ENCODE peak calls at places on chromosome 12, in six cellular contexts. L, R, B, W, F and S are unnamed samples.
A peak's percentile ranks its signal among the peaks of the same experiment; 100 is the strongest.

GRCh38 chr12:52082026-52082667 is 2.6 kb downstream of the SMIM41 start:
- DNase-seq in L (no peak), R (no peak), B (no peak), W (peak; percentile 59), F (no peak), S (no peak)

GRCh38 chr12:77102691-77103090 is 37.3 kb upstream of the E2F7 start:
- DNase-seq in L (no peak), R (no peak), B (no peak), W (no peak), F (no peak), S (no peak)

GRCh38 chr12:13005649-13006048 is 5.6 kb upstream of the HEBP1 start:
- DNase-seq in L (no peak), R (no peak), B (no peak), W (no peak), F (no peak), S (no peak)

GRCh38 chr12:132413931-132414588 is 75.9 kb upstream of the FBRSL1 start:
- DNase-seq in L (no peak), R (peak; percentile 35), B (no peak), W (no peak), F (no peak), S (no peak)

GRCh38 chr12:98456583-98457573 is 58.5 kb upstream of the TMPO start:
- DNase-seq in L (peak; percentile 54), R (no peak), B (no peak), W (no peak), F (no peak), S (no peak)

GRCh38 chr12:48008950-48009349 is 4.7 kb upstream of the COL2A1 start:
- DNase-seq in L (no peak), R (no peak), B (no peak), W (no peak), F (no peak), S (no peak)

GRCh38 chr12:52980773-52981423 is 25.4 kb upstream of the EIF4B start:
- DNase-seq in L (peak; percentile 93), R (peak; percentile 80), B (peak; percentile 85), W (peak; percentile 88), F (peak; percentile 90), S (peak; percentile 71)

GRCh38 chr12:124603910-124604775 is 36.7 kb upstream of the NCOR2 start:
- DNase-seq in L (no peak), R (no peak), B (no peak), W (no peak), F (no peak), S (no peak)

GRCh38 chr12:74602881-74603523 is 65.4 kb downstream of the ATXN7L3B start:
- DNase-seq in L (no peak), R (no peak), B (no peak), W (no peak), F (no peak), S (no peak)

GRCh38 chr12:32820376-32820931 is 64.8 kb upstream of the YARS2 start:
- DNase-seq in L (no peak), R (no peak), B (no peak), W (no peak), F (no peak), S (no peak)

GRCh38 chr12:80230068-80230467 is 130.7 kb downstream of the OTOGL start:
- DNase-seq in L (no peak), R (no peak), B (no peak), W (no peak), F (peak; percentile 11), S (no peak)

GRCh38 chr12:128076188-128076587 is 190.8 kb upstream of the TMEM132C start:
- DNase-seq in L (no peak), R (no peak), B (no peak), W (no peak), F (no peak), S (no peak)

GRCh38 chr12:113316155-113316554 is 18.8 kb downstream of the SLC8B1 start:
- DNase-seq in L (no peak), R (no peak), B (no peak), W (no peak), F (no peak), S (no peak)
- TF ChIP-seq CTCF in L (no peak), R (peak; percentile 33), B (no peak), W (no peak), F (no peak), S (no peak)

GRCh38 chr12:14937689-14938088 is 648 bp downstream of the ERP27 start:
- DNase-seq in L (no peak), R (peak; percentile 30), B (no peak), W (no peak), F (peak; percentile 46), S (no peak)
- TF ChIP-seq CTCF in L (no peak), R (peak; percentile 57), B (peak; percentile 29), W (no peak), F (peak; percentile 60), S (no peak)

GRCh38 chr12:112087055-112087850 is 21.3 kb downstream of the NAA25 start:
- DNase-seq in L (no peak), R (no peak), B (no peak), W (no peak), F (no peak), S (no peak)
- TF ChIP-seq CTCF in L (peak; percentile 17), R (peak; percentile 18), B (no peak), W (no peak), F (no peak), S (no peak)

DNA sequence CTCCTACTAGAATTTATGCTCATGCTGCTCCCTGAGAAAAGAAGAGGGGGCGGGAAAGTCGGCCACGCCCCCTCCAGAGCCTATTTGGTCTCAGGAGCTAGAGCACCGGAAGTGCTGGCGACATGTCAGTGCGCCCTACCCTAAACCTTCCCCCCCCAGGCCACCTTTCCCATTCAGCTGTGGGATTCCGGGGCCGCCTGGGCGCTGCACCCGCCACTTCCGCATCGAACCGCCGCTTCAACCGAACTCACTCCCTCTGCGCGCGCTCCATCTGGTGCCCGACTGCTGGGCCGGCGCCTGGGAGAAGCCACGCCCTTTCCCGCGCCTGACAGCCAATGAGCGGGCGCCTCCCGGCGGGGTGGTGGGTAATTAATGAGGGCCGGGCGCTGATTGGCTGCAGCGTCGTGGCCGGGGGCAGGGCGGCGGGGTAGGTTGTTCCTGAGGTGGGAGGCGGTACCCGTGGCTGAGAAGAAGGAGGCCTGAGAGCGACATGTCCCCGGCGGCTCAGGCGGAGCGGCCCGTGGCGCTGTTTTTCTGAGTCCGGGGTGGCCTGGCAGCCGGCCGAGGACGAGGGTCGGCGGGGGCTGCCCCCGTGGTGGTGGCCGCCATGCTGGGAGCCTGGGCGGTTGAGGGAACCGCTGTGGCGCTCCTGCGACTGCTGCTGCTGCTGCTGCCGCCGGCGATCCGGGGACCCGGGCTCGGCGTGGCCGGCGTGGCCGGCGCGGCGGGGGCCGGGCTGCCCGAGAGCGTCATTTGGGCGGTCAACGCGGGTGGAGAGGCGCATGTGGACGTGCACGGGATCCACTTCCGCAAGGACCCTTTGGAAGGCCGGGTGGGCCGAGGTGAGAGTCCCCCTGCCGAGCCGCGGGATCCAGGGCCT is at the start of gene MLEC:
- DNase-seq in L (peak; percentile 99), R (peak; percentile 100), B (peak; percentile 99), W (peak; percentile 97), F (peak; percentile 92), S (peak; percentile 97)
- TF ChIP-seq CTCF in L (no peak), R (peak; percentile 41), B (no peak), W (peak; percentile 23), F (no peak), S (no peak)

DNA sequence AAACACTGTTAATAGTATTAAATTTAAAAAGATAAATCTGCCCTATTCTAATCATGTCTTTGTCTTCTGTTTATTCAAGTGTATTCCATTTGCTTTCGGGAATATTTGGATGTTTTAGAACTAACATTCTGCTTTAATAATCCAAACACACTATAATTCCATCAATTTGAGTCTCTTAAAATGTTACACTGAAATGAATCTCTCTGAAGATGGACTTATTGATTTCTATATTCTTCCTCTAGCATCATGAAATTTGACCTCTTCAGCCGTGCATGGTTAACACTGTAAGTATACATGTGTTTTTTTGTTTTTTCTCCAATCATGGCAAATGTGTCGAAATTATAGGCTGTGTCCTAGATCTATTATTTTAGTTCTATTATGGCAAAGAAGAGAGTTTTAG is 339.2 kb downstream of the ACSS3 start:
- DNase-seq in L (no peak), R (no peak), B (no peak), W (no peak), F (no peak), S (no peak)
- TF ChIP-seq CTCF in L (no peak), R (no peak), B (no peak), W (no peak), F (no peak), S (no peak)